ENCODE peak calls at places on chromosomes 7 and 10, in five cellular contexts. One of them, this sample, is unnamed.

GRCh38 chr10:116470768-116471415 is 43.2 kb downstream of the PNLIPRP3 start:
- DNase-seq in RWPE1: peak
- DNase-seq in naive thymus-derived CD8-positive, alpha-beta T cell: no peak
- DNase-seq in cardiac fibroblast: no peak
- DNase-seq in GM12891: no peak
- DNase-seq in this sample: peak

GRCh38 chr10:89515031-89515841 is 20.2 kb downstream of the SLC16A12 start:
- DNase-seq in RWPE1: peak
- DNase-seq in naive thymus-derived CD8-positive, alpha-beta T cell: no peak
- DNase-seq in cardiac fibroblast: peak
- DNase-seq in GM12891: no peak
- DNase-seq in this sample: peak

GRCh38 chr10:76558586-76558985 is 1079.0 kb downstream of the KCNMA1 start:
- DNase-seq in RWPE1: no peak
- DNase-seq in naive thymus-derived CD8-positive, alpha-beta T cell: no peak
- DNase-seq in cardiac fibroblast: peak
- DNase-seq in GM12891: no peak
- DNase-seq in this sample: no peak

GRCh38 chr7:139936760-139937310 is 107.8 kb downstream of the TBXAS1 start:
- DNase-seq in RWPE1: no peak
- DNase-seq in naive thymus-derived CD8-positive, alpha-beta T cell: no peak
- DNase-seq in cardiac fibroblast: peak
- DNase-seq in GM12891: no peak
- DNase-seq in this sample: peak

GRCh38 chr7:123645516-123645915 is 10.2 kb upstream of the LMOD2 start:
- DNase-seq in RWPE1: no peak
- DNase-seq in naive thymus-derived CD8-positive, alpha-beta T cell: no peak
- DNase-seq in cardiac fibroblast: no peak
- DNase-seq in GM12891: no peak
- DNase-seq in this sample: no peak

GRCh38 chr7:1666251-1666778 is 3.8 kb upstream of the ELFN1 start:
- DNase-seq in RWPE1: no peak
- DNase-seq in naive thymus-derived CD8-positive, alpha-beta T cell: no peak
- DNase-seq in cardiac fibroblast: no peak
- DNase-seq in GM12891: peak
- DNase-seq in this sample: peak

GRCh38 chr10:97320480-97321031 is 1.5 kb downstream of the FRAT1 start:
- DNase-seq in RWPE1: no peak
- DNase-seq in naive thymus-derived CD8-positive, alpha-beta T cell: peak
- DNase-seq in cardiac fibroblast: no peak
- DNase-seq in GM12891: no peak
- DNase-seq in this sample: no peak

GRCh38 chr10:44977287-44978212 is 1.1 kb downstream of the DEPP1 start:
- DNase-seq in RWPE1: no peak
- DNase-seq in naive thymus-derived CD8-positive, alpha-beta T cell: no peak
- DNase-seq in cardiac fibroblast: no peak
- DNase-seq in GM12891: no peak
- DNase-seq in this sample: no peak

GRCh38 chr7:110521357-110521756 is 569.6 kb upstream of the LRRN3 start:
- DNase-seq in RWPE1: no peak
- DNase-seq in naive thymus-derived CD8-positive, alpha-beta T cell: no peak
- DNase-seq in cardiac fibroblast: no peak
- DNase-seq in GM12891: no peak
- DNase-seq in this sample: no peak

GRCh38 chr7:131011976-131012375 is 278.0 kb upstream of the KLF14 start:
- DNase-seq in RWPE1: peak
- DNase-seq in naive thymus-derived CD8-positive, alpha-beta T cell: no peak
- DNase-seq in cardiac fibroblast: peak
- DNase-seq in GM12891: no peak
- DNase-seq in this sample: no peak

GRCh38 chr7:37942934-37943610 is 22.6 kb downstream of the EPDR1 start:
- DNase-seq in RWPE1: no peak
- DNase-seq in naive thymus-derived CD8-positive, alpha-beta T cell: no peak
- DNase-seq in cardiac fibroblast: peak
- DNase-seq in GM12891: no peak
- DNase-seq in this sample: peak

GRCh38 chr10:63491558-63492316 is 26.0 kb upstream of the JMJD1C start:
- DNase-seq in RWPE1: peak
- DNase-seq in naive thymus-derived CD8-positive, alpha-beta T cell: no peak
- DNase-seq in cardiac fibroblast: peak
- DNase-seq in GM12891: no peak
- DNase-seq in this sample: no peak

This sample was measured in H54.